ENCODE peak calls at places on chromosome 15, in five cellular contexts. W, Y, L, J and M are unnamed samples.

GRCh38 chr15:94206463-94207167 is 24.7 kb upstream of the MCTP2 start:
- DNase-seq in W (no peak), Y (no peak), L (no peak), J (no peak), M (no peak)

GRCh38 chr15:60602323-60602722 is 123.4 kb upstream of the ICE2 start:
- DNase-seq in W (no peak), Y (no peak), L (no peak), J (no peak), M (no peak)

GRCh38 chr15:30038667-30039523 is 43.9 kb upstream of the GOLGA8J start:
- DNase-seq in W (no peak), Y (no peak), L (no peak), J (no peak), M (no peak)

GRCh38 chr15:33064878-33065277 is 129.6 kb downstream of the FMN1 start:
- DNase-seq in W (no peak), Y (no peak), L (peak), J (no peak), M (no peak)

GRCh38 chr15:22838292-22839042 is at the start of gene NIPA2:
- DNase-seq in W (peak), Y (peak), L (peak), J (peak), M (peak)

GRCh38 chr15:20409247-20409646 is 132.4 kb downstream of the GOLGA6L6 start:
- DNase-seq in W (no peak), Y (no peak), L (no peak), J (no peak), M (no peak)

GRCh38 chr15:32096211-32096610 is 65.9 kb downstream of the CHRNA7 start:
- DNase-seq in W (no peak), Y (no peak), L (no peak), J (no peak), M (no peak)

GRCh38 chr15:78317145-78317836 is 17.9 kb upstream of the SKIC8 start:
- DNase-seq in W (no peak), Y (no peak), L (no peak), J (no peak), M (no peak)

GRCh38 chr15:37095993-37096877 is 4.1 kb downstream of the MEIS2 start:
- DNase-seq in W (no peak), Y (no peak), L (peak), J (no peak), M (no peak)

GRCh38 chr15:52233405-52233804 is 42.2 kb upstream of the GNB5 start:
- DNase-seq in W (no peak), Y (no peak), L (no peak), J (no peak), M (no peak)

GRCh38 chr15:98801234-98801561 is 152.9 kb downstream of the IGF1R start:
- DNase-seq in W (no peak), Y (no peak), L (no peak), J (no peak), M (no peak)

GRCh38 chr15:90860942-90861675 is 7.3 kb upstream of the FURIN start:
- DNase-seq in W (no peak), Y (no peak), L (no peak), J (no peak), M (no peak)

GRCh38 chr15:31296304-31297220 is 30.1 kb upstream of the KLF13 start:
- DNase-seq in W (no peak), Y (no peak), L (no peak), J (peak), M (no peak)

GRCh38 chr15:69172854-69173253 is 12.4 kb downstream of the GLCE start:
- DNase-seq in W (no peak), Y (no peak), L (no peak), J (no peak), M (no peak)

GRCh38 chr15:34855397-34855796 is 60.0 kb upstream of the ACTC1 start:
- DNase-seq in W (no peak), Y (no peak), L (peak), J (no peak), M (no peak)

GRCh38 chr15:55698653-55699052 is 44.3 kb downstream of the PRTG start:
- DNase-seq in W (no peak), Y (no peak), L (no peak), J (no peak), M (no peak)

GRCh38 chr15:73809728-73810501 is 56.8 kb upstream of the INSYN1 start:
- DNase-seq in W (no peak), Y (no peak), L (no peak), J (no peak), M (no peak)

GRCh38 chr15:33156021-33156420 is 38.5 kb downstream of the FMN1 start:
- DNase-seq in W (no peak), Y (no peak), L (no peak), J (no peak), M (no peak)

GRCh38 chr15:68415501-68416157 is 16.3 kb downstream of the ITGA11 start:
- DNase-seq in W (no peak), Y (no peak), L (no peak), J (no peak), M (peak)

GRCh38 chr15:81254277-81255265 is 57.9 kb downstream of the IL16 start:
- DNase-seq in W (no peak), Y (no peak), L (no peak), J (no peak), M (no peak)

GRCh38 chr15:31299588-31300207 is 26.9 kb upstream of the KLF13 start:
- DNase-seq in W (no peak), Y (no peak), L (no peak), J (no peak), M (no peak)

GRCh38 chr15:80576519-80577090 is 118.5 kb upstream of the ABHD17C start:
- DNase-seq in W (no peak), Y (no peak), L (no peak), J (no peak), M (no peak)

GRCh38 chr15:32723171-32723948 is 5.6 kb downstream of the GREM1 start:
- DNase-seq in W (no peak), Y (no peak), L (no peak), J (no peak), M (no peak)

GRCh38 chr15:66401130-66402021 is 14.7 kb downstream of the MAP2K1 start:
- DNase-seq in W (no peak), Y (no peak), L (no peak), J (no peak), M (no peak)

GRCh38 chr15:66673410-66674322 is 28.4 kb upstream of the SMAD6 start:
- DNase-seq in W (no peak), Y (no peak), L (peak), J (peak), M (no peak)

GRCh38 chr15:57316451-57316850 is 59.9 kb upstream of the CGNL1 start:
- DNase-seq in W (no peak), Y (no peak), L (no peak), J (no peak), M (no peak)

GRCh38 chr15:43932907-43933306 is 106.1 kb downstream of the WDR76 start:
- DNase-seq in W (no peak), Y (no peak), L (peak), J (no peak), M (no peak)

GRCh38 chr15:49645937-49646336 is 25.1 kb downstream of the DTWD1 start:
- DNase-seq in W (no peak), Y (no peak), L (peak), J (no peak), M (peak)

GRCh38 chr15:40787344-40787841 is 17.6 kb downstream of the C15orf62 start:
- DNase-seq in W (no peak), Y (no peak), L (peak), J (peak), M (no peak)

GRCh38 chr15:81239190-81239589 is 42.5 kb downstream of the IL16 start:
- DNase-seq in W (no peak), Y (no peak), L (peak), J (no peak), M (no peak)

GRCh38 chr15:40511093-40511471 is 40.3 kb downstream of the CHST14 start:
- DNase-seq in W (no peak), Y (no peak), L (peak), J (no peak), M (no peak)

GRCh38 chr15:68578960-68579935 is at the start of gene CORO2B:
- DNase-seq in W (no peak), Y (no peak), L (peak), J (no peak), M (no peak)

GRCh38 chr15:51776952-51777574 is 25.7 kb downstream of the TMOD2 start:
- DNase-seq in W (no peak), Y (peak), L (peak), J (no peak), M (peak)

GRCh38 chr15:43293402-43293801 is 26.7 kb upstream of the TGM5 start:
- DNase-seq in W (no peak), Y (no peak), L (no peak), J (no peak), M (no peak)

GRCh38 chr15:81633889-81634288 is 259.9 kb upstream of the TMC3 start:
- DNase-seq in W (no peak), Y (no peak), L (no peak), J (no peak), M (no peak)

GRCh38 chr15:74399511-74400312 is 32.3 kb upstream of the CYP11A1 start:
- DNase-seq in W (no peak), Y (no peak), L (peak), J (no peak), M (no peak)

GRCh38 chr15:48905870-48906269 is 27.9 kb downstream of the EID1 start:
- DNase-seq in W (no peak), Y (no peak), L (no peak), J (no peak), M (no peak)

GRCh38 chr15:36797128-36797527 is 217.7 kb downstream of the CDIN1 start:
- DNase-seq in W (no peak), Y (no peak), L (no peak), J (no peak), M (no peak)

GRCh38 chr15:64369078-64369607 is 12.1 kb downstream of the PCLAF start:
- DNase-seq in W (no peak), Y (no peak), L (no peak), J (no peak), M (no peak)

GRCh38 chr15:85456798-85457197 is 76.4 kb downstream of the AKAP13 start:
- DNase-seq in W (no peak), Y (no peak), L (no peak), J (no peak), M (no peak)
- H3K4me3 ChIP-seq in W (no peak), Y (no peak), L (no peak), J (no peak), M (no peak)

GRCh38 chr15:42060477-42060763 is 33.9 kb downstream of the PLA2G4D start:
- DNase-seq in W (no peak), Y (no peak), L (no peak), J (no peak), M (no peak)

GRCh38 chr15:42062284-42062806 is 32.0 kb downstream of the PLA2G4D start:
- DNase-seq in W (no peak), Y (no peak), L (no peak), J (no peak), M (no peak)

GRCh38 chr15:42059661-42060476 is 34.5 kb downstream of the PLA2G4D start:
- DNase-seq in W (no peak), Y (peak), L (peak), J (no peak), M (peak)

GRCh38 chr15:42058791-42059190 is 35.6 kb downstream of the PLA2G4D start:
- DNase-seq in W (no peak), Y (no peak), L (no peak), J (no peak), M (no peak)

DNA sequence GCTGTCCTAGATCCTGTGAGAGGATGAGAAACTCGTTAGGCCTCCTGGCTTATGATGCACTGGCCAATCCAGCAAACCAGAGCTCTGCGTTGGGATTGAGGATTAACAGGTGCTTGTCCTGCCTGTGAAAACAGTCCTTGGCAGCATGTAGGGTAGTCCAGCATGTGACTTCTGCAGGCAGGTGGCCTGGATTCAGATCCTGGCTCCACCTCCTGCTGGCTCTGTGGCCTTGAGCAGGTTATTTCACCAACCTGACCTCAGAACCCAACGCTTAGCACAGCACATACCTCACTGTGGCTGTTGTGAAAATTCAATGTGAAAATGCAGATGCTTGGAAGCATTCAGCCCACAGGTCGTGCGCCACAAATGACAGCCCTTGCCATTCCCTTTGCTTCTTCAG is 33.6 kb downstream of the PLA2G4D start:
- DNase-seq in W (no peak), Y (no peak), L (no peak), J (no peak), M (no peak)
- H3K27ac ChIP-seq in W (no peak), Y (no peak), L (no peak), J (no peak), M (no peak)

GRCh38 chr15:54273928-54274327 is 295.7 kb downstream of the UNC13C start:
- DNase-seq in W (no peak), Y (no peak), L (no peak), J (no peak), M (no peak)
- TF ChIP-seq CTCF in W (no peak), Y (peak), L (no peak), J (no peak), M (no peak)

DNA sequence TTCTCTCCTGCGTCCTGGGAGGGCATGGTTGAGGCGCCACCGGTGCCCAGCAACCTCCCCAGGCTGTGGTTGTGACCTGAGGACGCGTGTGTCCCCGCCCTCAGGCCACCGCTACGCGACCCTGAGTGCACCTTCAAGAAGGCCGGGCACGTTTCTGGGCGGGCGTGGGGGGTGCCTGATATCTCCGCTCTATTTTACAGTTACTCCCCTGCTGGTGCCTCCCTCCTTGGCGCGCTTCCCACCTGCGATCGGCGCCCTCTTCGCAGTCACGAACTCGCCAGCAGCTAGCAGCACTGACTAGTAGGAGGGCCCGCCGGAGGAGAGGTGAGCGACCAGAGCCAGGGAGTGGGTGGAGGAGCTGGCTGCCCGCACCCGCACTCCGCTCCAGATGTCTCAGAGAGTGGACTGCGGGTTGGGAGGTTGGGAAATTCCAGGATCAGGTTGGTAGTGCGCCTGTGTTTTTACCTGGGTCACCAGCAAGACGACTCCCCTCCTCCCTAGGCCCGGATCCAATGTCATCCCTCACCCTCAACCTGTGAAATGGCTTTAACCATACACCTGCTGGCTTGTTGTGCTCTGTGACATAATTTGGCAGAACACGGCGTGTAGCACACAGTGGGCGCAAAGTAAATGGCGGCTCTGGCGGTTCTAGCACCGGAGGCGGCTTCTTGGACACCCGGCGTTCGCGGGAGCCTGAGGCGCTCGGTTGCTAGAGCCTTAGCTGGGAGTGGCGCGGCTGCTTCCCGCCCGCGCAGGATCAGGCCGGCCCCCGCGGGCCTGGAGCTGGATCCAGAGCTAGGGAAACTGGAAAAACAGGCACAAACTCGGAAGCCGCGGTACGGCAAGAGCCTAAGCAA is 43.4 kb upstream of the POLG start:
- DNase-seq in W (no peak), Y (no peak), L (no peak), J (no peak), M (no peak)
- H3K4me3 ChIP-seq in W (no peak), Y (no peak), L (peak), J (peak), M (peak)

DNA sequence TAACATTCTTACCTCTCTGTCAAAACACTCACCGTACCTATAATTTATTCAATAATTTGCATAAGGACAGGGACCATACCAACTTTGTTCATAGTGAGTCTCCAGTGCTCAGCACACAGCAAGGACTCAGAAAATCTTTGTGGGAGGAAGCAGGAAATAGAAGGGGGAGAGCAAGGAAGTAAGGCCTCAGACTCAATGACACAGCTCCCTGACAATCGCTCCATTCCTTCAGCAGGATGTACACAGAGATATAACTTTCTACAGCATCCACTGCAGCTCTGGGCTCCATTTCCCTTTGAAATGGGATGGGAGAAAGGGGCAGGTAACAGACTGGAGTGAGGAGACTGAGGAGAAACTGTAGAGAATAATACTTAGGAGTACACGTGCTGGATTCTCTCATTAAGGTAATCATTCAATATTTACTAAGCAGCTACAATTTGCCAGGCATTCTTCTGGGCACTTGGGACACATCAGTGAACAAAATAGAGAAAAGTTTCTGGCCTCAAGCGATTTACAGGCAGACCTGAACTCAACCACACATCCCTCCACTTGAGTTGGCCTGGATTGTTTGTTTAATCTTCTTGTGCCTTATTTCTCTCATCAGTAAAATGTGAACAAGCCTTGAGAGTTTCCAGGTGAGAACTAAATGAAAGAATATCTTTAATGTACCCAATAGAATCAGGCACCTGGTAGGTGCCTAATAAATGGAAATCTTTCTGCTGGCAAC is 330.3 kb upstream of the THBS1 start:
- DNase-seq in W (no peak), Y (no peak), L (no peak), J (no peak), M (no peak)
- H3K27ac ChIP-seq in W (no peak), Y (no peak), L (no peak), J (no peak), M (no peak)

GRCh38 chr15:58446521-58446920 is 14.7 kb downstream of the LIPC start:
- DNase-seq in W (no peak), Y (no peak), L (no peak), J (no peak), M (no peak)

GRCh38 chr15:58445861-58446260 is 14.1 kb downstream of the LIPC start:
- DNase-seq in W (no peak), Y (no peak), L (no peak), J (no peak), M (no peak)

GRCh38 chr15:58448331-58448730 is 16.5 kb downstream of the LIPC start:
- DNase-seq in W (no peak), Y (no peak), L (no peak), J (no peak), M (no peak)

GRCh38 chr15:58448906-58449305 is 17.1 kb downstream of the LIPC start:
- DNase-seq in W (no peak), Y (no peak), L (no peak), J (no peak), M (no peak)

DNA sequence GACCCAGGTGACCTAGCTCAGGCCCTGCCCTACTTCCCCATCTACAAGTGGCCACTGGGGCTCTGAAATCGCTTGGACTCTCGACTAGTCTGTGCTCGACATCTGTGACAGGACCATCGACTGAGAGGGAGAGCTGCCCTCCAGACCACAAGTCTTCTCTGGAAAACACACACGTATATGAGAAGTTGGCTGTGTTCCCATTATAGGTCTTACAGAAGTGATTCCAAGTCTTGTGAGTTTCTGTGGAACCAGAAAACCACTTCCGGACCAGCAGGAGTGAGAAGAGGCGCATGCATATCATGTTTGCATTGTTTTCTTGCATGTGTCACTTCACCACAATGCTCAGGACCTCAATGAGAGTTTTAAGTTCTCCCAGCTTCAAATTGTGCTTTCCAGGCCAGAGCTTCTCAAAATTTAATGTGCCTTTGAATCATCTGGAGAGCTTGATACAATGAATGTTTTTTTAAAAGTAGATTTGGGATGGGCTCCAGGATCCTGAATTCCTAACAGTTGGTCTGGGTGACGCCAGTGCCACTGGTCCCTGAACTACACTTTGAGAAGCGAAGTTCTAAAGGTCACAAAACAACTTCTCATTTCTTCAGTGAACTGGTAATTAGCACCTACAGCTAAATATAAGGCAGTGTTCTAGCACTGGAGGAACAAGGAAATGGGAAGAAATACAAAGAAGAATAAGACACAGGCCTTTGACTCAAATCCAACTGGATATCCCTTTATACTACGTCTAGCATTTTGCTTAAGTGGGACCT is 15.6 kb downstream of the LIPC start:
- DNase-seq in W (no peak), Y (no peak), L (peak), J (no peak), M (no peak)
- TF ChIP-seq CTCF in W (no peak), Y (no peak), L (no peak), J (no peak), M (no peak)